ENCODE peak calls at places on chromosomes 5 and 9, in six cellular contexts. N is left ventricle myocardium inferior, Z is IMR-90, H is kidney, C is Peyer's patch, U is dorsolateral prefrontal cortex. Q is an unnamed sample.

GRCh38 chr9:111678293-111678692 is 16.9 kb downstream of the GNG10 start:
- DNase-seq in Z (no peak), U (no peak), H (no peak), N (no peak), C (no peak), Q (no peak)

GRCh38 chr9:113648048-113648447 is 184.5 kb downstream of the RGS3 start:
- DNase-seq in C (peak), H (peak), Z (no peak), N (no peak), U (no peak), Q (peak)

GRCh38 chr5:150661821-150662596 is 958 bp downstream of the MYOZ3 start:
- DNase-seq in U (no peak), H (no peak), N (no peak), C (peak), Z (no peak), Q (no peak)

GRCh38 chr5:19733612-19734495 is 254.1 kb downstream of the CDH18 start:
- DNase-seq in N (no peak), Z (no peak), H (no peak), U (no peak), C (no peak), Q (no peak)

GRCh38 chr5:8788246-8788645 is 757.6 kb downstream of the SEMA5A start:
- DNase-seq in C (no peak), N (no peak), U (no peak), H (no peak), Z (peak), Q (no peak)

GRCh38 chr5:11977904-11978303 is 73.7 kb upstream of the CTNND2 start:
- DNase-seq in C (no peak), H (no peak), N (no peak), U (no peak), Z (no peak), Q (no peak)

GRCh38 chr5:125578551-125578950 is 832.1 kb upstream of the ZNF608 start:
- DNase-seq in Z (no peak), U (no peak), H (no peak), C (no peak), N (no peak), Q (no peak)

GRCh38 chr9:95852059-95853032 is 23.1 kb upstream of the ERCC6L2 start:
- DNase-seq in H (no peak), C (no peak), Z (peak), N (no peak), U (no peak), Q (no peak)

GRCh38 chr9:81183763-81184162 is 505.6 kb downstream of the TLE1 start:
- DNase-seq in N (no peak), U (no peak), C (no peak), H (no peak), Z (peak), Q (no peak)

GRCh38 chr5:88556415-88556814 is 287.8 kb upstream of the TMEM161B start:
- DNase-seq in C (no peak), H (no peak), Z (no peak), N (no peak), U (no peak), Q (no peak)

GRCh38 chr9:112820886-112821285 is 69.8 kb downstream of the SLC46A2 start:
- DNase-seq in C (no peak), H (no peak), N (no peak), U (no peak), Z (peak), Q (no peak)

GRCh38 chr5:35198096-35198495 is 32.2 kb downstream of the PRLR start:
- DNase-seq in Z (peak), H (peak), N (peak), C (peak), U (no peak), Q (peak)

GRCh38 chr9:14813336-14814020 is 90.9 kb upstream of the CER1 start:
- DNase-seq in N (no peak), C (no peak), U (no peak), H (no peak), Z (no peak), Q (no peak)

GRCh38 chr9:6034954-6035353 is 19.5 kb upstream of the RANBP6 start:
- DNase-seq in N (no peak), C (no peak), Z (no peak), H (no peak), U (no peak), Q (no peak)

GRCh38 chr5:56264417-56265025 is 31.4 kb upstream of the ANKRD55 start:
- DNase-seq in U (no peak), H (no peak), N (no peak), C (no peak), Z (peak), Q (no peak)

GRCh38 chr9:99105152-99106043 is 485 bp downstream of the TGFBR1 start:
- DNase-seq in C (peak), U (no peak), N (peak), H (peak), Z (peak), Q (peak)

GRCh38 chr9:133733074-133733408 is 5.1 kb downstream of the SARDH start:
- DNase-seq in N (no peak), H (no peak), Z (no peak), U (no peak), C (no peak), Q (no peak)

GRCh38 chr5:178083942-178084341 is 29.4 kb upstream of the N4BP3 start:
- DNase-seq in C (no peak), N (no peak), H (no peak), Z (no peak), U (no peak), Q (no peak)

GRCh38 chr9:95879591-95879990 is 4.1 kb downstream of the ERCC6L2 start:
- DNase-seq in U (no peak), N (no peak), H (no peak), Z (no peak), C (no peak), Q (no peak)

GRCh38 chr5:80054682-80055081 is 19.5 kb downstream of the THBS4 start:
- DNase-seq in Z (peak), U (no peak), C (no peak), N (no peak), H (no peak), Q (no peak)

DNA sequence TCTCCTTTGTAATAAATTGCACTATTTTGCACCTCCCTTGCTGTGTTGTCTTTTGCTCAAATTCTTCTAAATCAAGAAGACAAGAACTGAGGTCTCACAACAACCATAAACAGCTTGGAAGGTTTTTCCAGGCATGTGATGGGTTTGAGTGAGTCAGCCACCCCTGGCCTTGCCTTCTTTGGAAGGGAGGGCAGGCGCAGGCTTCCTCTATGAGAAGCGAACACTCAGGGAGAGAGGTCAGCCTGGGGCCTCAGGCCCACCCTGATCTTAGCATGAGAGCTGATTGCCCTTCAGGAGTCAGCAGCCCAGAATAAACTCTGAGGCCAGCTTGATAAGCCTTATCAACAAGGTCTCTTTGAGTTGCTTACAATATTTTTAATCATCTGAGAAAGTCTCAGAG is 31.6 kb downstream of the S1PR3 start:
- DNase-seq in H (peak), N (no peak), U (no peak), Z (peak), C (no peak), Q (no peak)
- H3K27ac ChIP-seq in H (peak), N (peak), U (no peak), Z (peak), C (peak), Q (peak)

GRCh38 chr5:67165524-67166459 is 30.8 kb downstream of the CD180 start:
- DNase-seq in N (peak), Z (peak), U (peak), C (peak), H (peak), Q (peak)
- TF ChIP-seq CTCF in N (peak), Z (peak), U (peak), C (peak), H (peak), Q (peak)

DNA sequence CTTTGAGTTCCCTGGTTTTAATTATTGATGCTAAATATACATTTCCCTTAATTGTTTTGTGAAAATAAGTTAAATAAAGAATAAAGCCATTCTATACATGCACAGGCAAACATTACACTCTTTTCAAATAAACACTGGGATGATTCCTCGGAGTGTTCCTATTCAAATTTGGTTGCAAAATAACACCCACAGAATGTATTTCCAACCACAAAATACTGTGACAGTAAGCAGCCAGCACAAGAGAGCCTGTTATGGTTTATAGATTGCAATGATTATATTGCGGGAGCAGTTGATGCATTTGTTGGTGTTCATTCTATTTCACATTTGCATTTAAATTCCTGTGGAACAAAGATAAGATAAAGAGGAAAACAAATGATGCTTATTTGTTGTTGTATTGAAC is 632.6 kb upstream of the WWC1 start:
- DNase-seq in H (no peak), N (no peak), Z (peak), U (no peak), C (no peak), Q (no peak)
- H3K27ac ChIP-seq in H (no peak), N (no peak), Z (no peak), U (no peak), C (no peak), Q (no peak)

GRCh38 chr9:89175739-89176360 is 2.8 kb downstream of the SHC3 start:
- DNase-seq in C (no peak), Z (no peak), H (no peak), N (no peak), U (no peak), Q (no peak)
- TF ChIP-seq CTCF in C (no peak), Z (no peak), H (no peak), N (no peak), U (no peak), Q (peak)

GRCh38 chr9:108672475-108673065 is 183.2 kb downstream of the ACTL7B start:
- DNase-seq in H (no peak), U (no peak), C (no peak), Z (no peak), N (no peak), Q (no peak)
- H3K27ac ChIP-seq in H (no peak), U (no peak), C (no peak), Z (peak), N (no peak), Q (no peak)

GRCh38 chr9:134858051-134858841 is 22.4 kb upstream of the FCN2 start:
- DNase-seq in N (no peak), Z (peak), U (peak), H (peak), C (no peak), Q (peak)
- TF ChIP-seq CTCF in N (no peak), Z (peak), U (no peak), H (no peak), C (no peak), Q (no peak)

GRCh38 chr5:149014634-149015033 is 48.2 kb downstream of the SH3TC2 start:
- DNase-seq in H (no peak), C (no peak), Z (no peak), N (no peak), U (no peak), Q (no peak)

GRCh38 chr5:149012350-149012749 is 50.5 kb downstream of the SH3TC2 start:
- DNase-seq in Z (no peak), H (no peak), N (no peak), U (no peak), C (no peak), Q (no peak)

GRCh38 chr5:149007174-149007573 is 55.7 kb downstream of the SH3TC2 start:
- DNase-seq in H (no peak), Z (peak), N (no peak), U (no peak), C (no peak), Q (no peak)

GRCh38 chr5:149011731-149012130 is 51.1 kb downstream of the SH3TC2 start:
- DNase-seq in Z (no peak), N (no peak), U (no peak), H (no peak), C (no peak), Q (no peak)

GRCh38 chr5:149011084-149011483 is 51.8 kb downstream of the SH3TC2 start:
- DNase-seq in U (no peak), H (no peak), C (no peak), N (no peak), Z (peak), Q (no peak)
- H3K27ac ChIP-seq in U (peak), H (no peak), C (no peak), N (no peak), Z (no peak), Q (no peak)

Q was measured in upper lobe of right lung.